ENCODE peak calls at places on chromosomes 5 and 9, in seven cellular contexts. L, U, N, I, P, R and O are unnamed samples.

GRCh38 chr5:134510970-134511795 is 14.3 kb upstream of the JADE2 start:
- DNase-seq in L (no peak), U (no peak), N (peak; percentile 17), I (peak; percentile 86), P (peak; percentile 26), R (peak; percentile 89), O (no peak)

GRCh38 chr5:123976393-123977029 is 464.5 kb downstream of the CSNK1G3 start:
- DNase-seq in L (no peak), U (no peak), N (no peak), I (no peak), P (no peak), R (no peak), O (no peak)

GRCh38 chr9:27276182-27277030 is 20.5 kb downstream of the EQTN start:
- DNase-seq in L (no peak), U (no peak), N (no peak), I (peak; percentile 67), P (peak; percentile 56), R (peak; percentile 73), O (no peak)

GRCh38 chr5:145244251-145244650 is 590.9 kb downstream of the PRELID2 start:
- DNase-seq in L (no peak), U (no peak), N (no peak), I (no peak), P (no peak), R (no peak), O (no peak)

GRCh38 chr5:6961123-6961522 is 247.9 kb downstream of the TENT4A start:
- DNase-seq in L (no peak), U (no peak), N (no peak), I (no peak), P (no peak), R (no peak), O (no peak)

GRCh38 chr5:178071108-178071507 is 42.2 kb upstream of the N4BP3 start:
- DNase-seq in L (no peak), U (no peak), N (no peak), I (no peak), P (no peak), R (no peak), O (no peak)

GRCh38 chr5:10709409-10709808 is 51.6 kb downstream of the DAP start:
- DNase-seq in L (no peak), U (no peak), N (no peak), I (no peak), P (no peak), R (no peak), O (no peak)

GRCh38 chr9:127333326-127334064 is 63.5 kb upstream of the SLC2A8 start:
- DNase-seq in L (no peak), U (peak; percentile 41), N (no peak), I (no peak), P (no peak), R (no peak), O (peak; percentile 32)

GRCh38 chr9:94685359-94685758 is 41.1 kb upstream of the AOPEP start:
- DNase-seq in L (no peak), U (no peak), N (no peak), I (no peak), P (no peak), R (no peak), O (no peak)

GRCh38 chr9:87596862-87597261 is 99.2 kb downstream of the DAPK1 start:
- DNase-seq in L (no peak), U (peak; percentile 35), N (no peak), I (no peak), P (peak; percentile 44), R (no peak), O (no peak)

GRCh38 chr5:108639356-108639755 is 108.3 kb upstream of the FER start:
- DNase-seq in L (no peak), U (no peak), N (no peak), I (no peak), P (no peak), R (no peak), O (no peak)

GRCh38 chr9:14597171-14597799 is 95.9 kb downstream of the ZDHHC21 start:
- DNase-seq in L (no peak), U (no peak), N (no peak), I (no peak), P (no peak), R (no peak), O (no peak)

GRCh38 chr9:136531186-136531903 is 14.5 kb downstream of the NOTCH1 start:
- DNase-seq in L (no peak), U (no peak), N (no peak), I (no peak), P (no peak), R (no peak), O (no peak)

GRCh38 chr9:136530472-136531089 is 15.3 kb downstream of the NOTCH1 start:
- DNase-seq in L (no peak), U (no peak), N (no peak), I (no peak), P (no peak), R (no peak), O (no peak)

GRCh38 chr9:136528716-136529341 is 17.0 kb downstream of the NOTCH1 start:
- DNase-seq in L (no peak), U (no peak), N (no peak), I (no peak), P (no peak), R (no peak), O (no peak)

GRCh38 chr9:136527721-136528710 is 17.8 kb downstream of the NOTCH1 start:
- DNase-seq in L (no peak), U (no peak), N (no peak), I (peak; percentile 62), P (no peak), R (no peak), O (no peak)

GRCh38 chr9:136529516-136530471 is 16.1 kb downstream of the NOTCH1 start:
- DNase-seq in L (no peak), U (no peak), N (no peak), I (no peak), P (no peak), R (no peak), O (no peak)
- TF ChIP-seq CTCF in L (no peak), U (no peak), N (no peak), I (no peak), P (no peak), R (no peak), O (no peak)

GRCh38 chr9:120874861-120875565 is 2.0 kb downstream of the PHF19 start:
- DNase-seq in L (no peak), U (no peak), N (no peak), I (no peak), P (no peak), R (no peak), O (no peak)

GRCh38 chr9:120876842-120877240 is at the start of gene PHF19:
- DNase-seq in L (no peak), U (no peak), N (no peak), I (peak; percentile 39), P (peak; percentile 20), R (no peak), O (no peak)

GRCh38 chr9:120877276-120878034 is 467 bp upstream of the PHF19 start:
- DNase-seq in L (peak; percentile 65), U (peak; percentile 70), N (peak; percentile 47), I (peak; percentile 49), P (peak; percentile 44), R (peak; percentile 76), O (no peak)

GRCh38 chr9:120875643-120875953 is 1.4 kb downstream of the PHF19 start:
- DNase-seq in L (no peak), U (no peak), N (no peak), I (no peak), P (no peak), R (no peak), O (no peak)

DNA sequence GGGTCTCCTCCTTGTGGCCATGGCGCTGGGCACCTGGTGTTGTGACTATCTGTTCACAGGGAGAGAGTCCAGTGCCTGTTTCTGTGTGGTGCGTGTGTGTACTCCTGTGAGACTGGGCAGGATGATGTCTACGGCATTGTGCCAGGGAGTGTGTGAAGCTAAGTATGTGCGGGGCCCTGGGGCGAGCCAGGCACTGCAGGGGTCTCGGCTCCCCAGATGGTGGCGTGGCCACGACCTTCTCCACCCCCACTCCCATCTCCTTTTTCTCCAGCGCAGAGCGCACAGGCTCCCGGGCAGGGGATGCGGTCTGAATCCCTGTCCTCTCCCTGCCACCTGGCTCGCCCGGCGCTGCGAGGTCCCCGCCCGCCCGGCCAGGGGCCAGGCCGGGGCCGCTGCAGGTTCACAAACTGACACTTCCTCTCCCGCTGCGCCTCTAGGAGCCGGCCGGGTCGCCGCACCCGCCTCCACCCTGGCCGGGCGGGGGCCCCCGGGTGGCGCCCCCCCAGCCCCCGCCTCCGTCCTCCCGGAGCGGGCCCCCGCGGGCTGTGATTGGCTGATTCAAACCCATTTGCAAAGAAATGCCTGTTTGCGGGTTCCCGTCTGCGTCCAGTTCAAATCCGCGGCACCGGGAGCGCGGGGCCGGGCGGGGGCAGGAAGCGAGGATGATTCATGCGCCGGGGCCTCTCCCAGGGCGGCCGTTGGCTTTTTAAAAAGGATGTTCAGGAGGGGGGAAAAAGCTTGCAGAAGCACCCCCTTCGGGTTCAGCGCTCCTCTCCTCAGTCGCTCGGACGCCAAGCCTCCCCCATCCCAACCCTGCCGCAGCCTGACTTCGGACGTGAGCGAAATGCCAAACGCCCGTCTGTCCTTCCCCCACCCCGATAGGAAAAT is 790 bp downstream of the PHF19 start:
- DNase-seq in L (peak; percentile 61), U (peak; percentile 79), N (peak; percentile 37), I (peak; percentile 78), P (peak; percentile 75), R (peak; percentile 89), O (no peak)
- TF ChIP-seq CTCF in L (no peak), U (no peak), N (peak; percentile 7), I (no peak), P (no peak), R (no peak), O (no peak)

DNA sequence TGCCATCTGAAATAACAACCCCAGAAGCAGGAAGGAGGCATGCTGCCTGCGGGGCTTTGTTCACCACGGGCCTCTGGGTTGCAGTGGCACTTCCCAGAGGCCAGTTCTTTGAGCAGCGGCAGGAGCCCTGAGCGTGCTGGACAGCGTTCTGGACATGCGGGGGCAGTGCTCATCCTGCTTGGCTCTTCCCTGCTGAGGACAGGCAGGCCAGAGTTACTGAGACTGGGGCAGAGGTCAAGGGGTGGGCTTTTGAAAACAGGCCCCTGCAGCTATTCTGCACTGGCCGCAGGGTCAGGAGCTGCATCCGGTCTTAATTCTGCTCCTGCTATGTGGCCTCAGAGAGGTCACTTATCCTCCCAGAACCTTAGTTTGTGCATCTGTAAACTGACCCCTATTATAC is 258.6 kb downstream of the FSTL4 start:
- DNase-seq in L (peak; percentile 58), U (peak; percentile 64), N (no peak), I (no peak), P (no peak), R (no peak), O (no peak)
- TF ChIP-seq CTCF in L (no peak), U (no peak), N (no peak), I (no peak), P (no peak), R (no peak), O (no peak)

GRCh38 chr5:1010181-1010510 is 1.5 kb downstream of the NKD2 start:
- DNase-seq in L (no peak), U (no peak), N (no peak), I (no peak), P (no peak), R (peak; percentile 13), O (no peak)
- TF ChIP-seq CTCF in L (peak; percentile 37), U (no peak), N (peak; percentile 45), I (no peak), P (no peak), R (peak; percentile 39), O (no peak)

GRCh38 chr5:169874626-169875025 is 105.7 kb downstream of the INSYN2B start:
- DNase-seq in L (no peak), U (no peak), N (no peak), I (no peak), P (peak; percentile 67), R (no peak), O (no peak)
- TF ChIP-seq CTCF in L (no peak), U (no peak), N (no peak), I (no peak), P (no peak), R (no peak), O (no peak)